ENCODE peak calls at places on chromosomes 16 and 17, in six cellular contexts. One of them, this sample, is unnamed.

GRCh38 chr16:73285336-73285735 is 237.4 kb upstream of the ZFHX3 start:
- DNase-seq in thoracic aorta: no peak
- DNase-seq in uterus: no peak
- DNase-seq in AG10803: no peak
- DNase-seq in cardiac fibroblast: no peak
- DNase-seq in CD8-positive, alpha-beta memory T cell: no peak
- DNase-seq in this sample: no peak

GRCh38 chr17:11369570-11369969 is 128.6 kb downstream of the SHISA6 start:
- DNase-seq in thoracic aorta: no peak
- DNase-seq in cardiac fibroblast: no peak
- DNase-seq in AG10803: no peak
- DNase-seq in uterus: no peak
- DNase-seq in CD8-positive, alpha-beta memory T cell: no peak
- DNase-seq in this sample: no peak

GRCh38 chr17:54780238-54780637 is 120.4 kb upstream of the TOM1L1 start:
- DNase-seq in uterus: no peak
- DNase-seq in thoracic aorta: no peak
- DNase-seq in CD8-positive, alpha-beta memory T cell: no peak
- DNase-seq in cardiac fibroblast: no peak
- DNase-seq in AG10803: no peak
- DNase-seq in this sample: no peak

GRCh38 chr17:28540231-28540630 is 12.2 kb downstream of the UNC119 start:
- DNase-seq in CD8-positive, alpha-beta memory T cell: no peak
- DNase-seq in uterus: no peak
- DNase-seq in AG10803: no peak
- DNase-seq in cardiac fibroblast: no peak
- DNase-seq in thoracic aorta: no peak
- DNase-seq in this sample: no peak

GRCh38 chr16:51129105-51129504 is 22.0 kb downstream of the SALL1 start:
- DNase-seq in CD8-positive, alpha-beta memory T cell: no peak
- DNase-seq in AG10803: no peak
- DNase-seq in cardiac fibroblast: no peak
- DNase-seq in uterus: no peak
- DNase-seq in thoracic aorta: no peak
- DNase-seq in this sample: no peak

GRCh38 chr16:84689126-84689525 is 10.7 kb upstream of the USP10 start:
- DNase-seq in AG10803: peak
- DNase-seq in thoracic aorta: no peak
- DNase-seq in cardiac fibroblast: peak
- DNase-seq in uterus: no peak
- DNase-seq in CD8-positive, alpha-beta memory T cell: no peak
- DNase-seq in this sample: no peak

GRCh38 chr16:83742076-83742475 is 65.7 kb upstream of the HSBP1 start:
- DNase-seq in AG10803: no peak
- DNase-seq in cardiac fibroblast: no peak
- DNase-seq in thoracic aorta: no peak
- DNase-seq in CD8-positive, alpha-beta memory T cell: no peak
- DNase-seq in uterus: no peak
- DNase-seq in this sample: no peak

GRCh38 chr16:1099224-1100083 is 3.4 kb upstream of the C1QTNF8 start:
- DNase-seq in CD8-positive, alpha-beta memory T cell: no peak
- DNase-seq in uterus: no peak
- DNase-seq in thoracic aorta: no peak
- DNase-seq in cardiac fibroblast: no peak
- DNase-seq in AG10803: no peak
- DNase-seq in this sample: no peak

GRCh38 chr17:70780031-70780430 is 610.7 kb downstream of the KCNJ2 start:
- DNase-seq in uterus: no peak
- DNase-seq in CD8-positive, alpha-beta memory T cell: no peak
- DNase-seq in thoracic aorta: no peak
- DNase-seq in AG10803: peak
- DNase-seq in cardiac fibroblast: peak
- DNase-seq in this sample: no peak

GRCh38 chr16:85522842-85523601 is 90.1 kb upstream of the GSE1 start:
- DNase-seq in AG10803: peak
- DNase-seq in uterus: peak
- DNase-seq in CD8-positive, alpha-beta memory T cell: no peak
- DNase-seq in thoracic aorta: no peak
- DNase-seq in cardiac fibroblast: peak
- DNase-seq in this sample: no peak

GRCh38 chr17:9410737-9411136 is 164.9 kb downstream of the STX8 start:
- DNase-seq in AG10803: no peak
- DNase-seq in thoracic aorta: no peak
- DNase-seq in cardiac fibroblast: no peak
- DNase-seq in uterus: no peak
- DNase-seq in CD8-positive, alpha-beta memory T cell: no peak
- DNase-seq in this sample: no peak

GRCh38 chr16:73052441-73053030 is 4.6 kb upstream of the ZFHX3 start:
- DNase-seq in cardiac fibroblast: peak
- DNase-seq in uterus: no peak
- DNase-seq in AG10803: no peak
- DNase-seq in thoracic aorta: no peak
- DNase-seq in CD8-positive, alpha-beta memory T cell: no peak
- DNase-seq in this sample: no peak

GRCh38 chr17:10579270-10579669 is 29.8 kb upstream of the MYH2 start:
- DNase-seq in thoracic aorta: no peak
- DNase-seq in AG10803: peak
- DNase-seq in uterus: no peak
- DNase-seq in cardiac fibroblast: no peak
- DNase-seq in CD8-positive, alpha-beta memory T cell: no peak
- DNase-seq in this sample: peak

GRCh38 chr17:18957831-18958230 is 5.9 kb downstream of the SLC5A10 start:
- DNase-seq in CD8-positive, alpha-beta memory T cell: no peak
- DNase-seq in AG10803: no peak
- DNase-seq in uterus: no peak
- DNase-seq in cardiac fibroblast: no peak
- DNase-seq in thoracic aorta: no peak
- DNase-seq in this sample: no peak

GRCh38 chr17:69222707-69223106 is 5.9 kb downstream of the ABCA10 start:
- DNase-seq in thoracic aorta: no peak
- DNase-seq in AG10803: no peak
- DNase-seq in uterus: no peak
- DNase-seq in CD8-positive, alpha-beta memory T cell: no peak
- DNase-seq in cardiac fibroblast: no peak
- DNase-seq in this sample: no peak

GRCh38 chr17:31724026-31724425 is 135.0 kb downstream of the COPRS start:
- DNase-seq in AG10803: peak
- DNase-seq in uterus: no peak
- DNase-seq in thoracic aorta: no peak
- DNase-seq in CD8-positive, alpha-beta memory T cell: no peak
- DNase-seq in cardiac fibroblast: peak
- DNase-seq in this sample: no peak

GRCh38 chr16:57637965-57638364 is 9.5 kb downstream of the ADGRG1 start:
- DNase-seq in AG10803: no peak
- DNase-seq in cardiac fibroblast: no peak
- DNase-seq in thoracic aorta: no peak
- DNase-seq in CD8-positive, alpha-beta memory T cell: no peak
- DNase-seq in uterus: no peak
- DNase-seq in this sample: no peak

GRCh38 chr16:85891776-85892166 is 7.2 kb upstream of the IRF8 start:
- DNase-seq in thoracic aorta: no peak
- DNase-seq in CD8-positive, alpha-beta memory T cell: no peak
- DNase-seq in AG10803: no peak
- DNase-seq in cardiac fibroblast: no peak
- DNase-seq in uterus: no peak
- DNase-seq in this sample: no peak

GRCh38 chr16:87963400-87963799 is 12.2 kb downstream of the BANP start:
- DNase-seq in cardiac fibroblast: peak
- DNase-seq in uterus: no peak
- DNase-seq in AG10803: peak
- DNase-seq in thoracic aorta: no peak
- DNase-seq in CD8-positive, alpha-beta memory T cell: peak
- DNase-seq in this sample: peak

GRCh38 chr17:80260791-80261158 is at the start of gene RNF213:
- DNase-seq in cardiac fibroblast: peak
- DNase-seq in thoracic aorta: no peak
- DNase-seq in CD8-positive, alpha-beta memory T cell: peak
- DNase-seq in AG10803: peak
- DNase-seq in uterus: peak
- DNase-seq in this sample: peak

GRCh38 chr16:27498916-27499658 is 50.6 kb downstream of the GTF3C1 start:
- DNase-seq in CD8-positive, alpha-beta memory T cell: no peak
- DNase-seq in uterus: no peak
- DNase-seq in cardiac fibroblast: no peak
- DNase-seq in AG10803: no peak
- DNase-seq in thoracic aorta: no peak
- DNase-seq in this sample: no peak

GRCh38 chr17:80498920-80499410 is 22.6 kb upstream of the NPTX1 start:
- DNase-seq in AG10803: no peak
- DNase-seq in cardiac fibroblast: no peak
- DNase-seq in thoracic aorta: no peak
- DNase-seq in CD8-positive, alpha-beta memory T cell: no peak
- DNase-seq in uterus: no peak
- DNase-seq in this sample: no peak

GRCh38 chr17:8913091-8913490 is 45.6 kb upstream of the PIK3R6 start:
- DNase-seq in cardiac fibroblast: no peak
- DNase-seq in thoracic aorta: no peak
- DNase-seq in uterus: no peak
- DNase-seq in AG10803: no peak
- DNase-seq in CD8-positive, alpha-beta memory T cell: no peak
- DNase-seq in this sample: no peak

GRCh38 chr17:47986520-47986919 is 15.6 kb downstream of the CDK5RAP3 start:
- DNase-seq in cardiac fibroblast: no peak
- DNase-seq in uterus: no peak
- DNase-seq in CD8-positive, alpha-beta memory T cell: no peak
- DNase-seq in AG10803: no peak
- DNase-seq in thoracic aorta: no peak
- DNase-seq in this sample: no peak

DNA sequence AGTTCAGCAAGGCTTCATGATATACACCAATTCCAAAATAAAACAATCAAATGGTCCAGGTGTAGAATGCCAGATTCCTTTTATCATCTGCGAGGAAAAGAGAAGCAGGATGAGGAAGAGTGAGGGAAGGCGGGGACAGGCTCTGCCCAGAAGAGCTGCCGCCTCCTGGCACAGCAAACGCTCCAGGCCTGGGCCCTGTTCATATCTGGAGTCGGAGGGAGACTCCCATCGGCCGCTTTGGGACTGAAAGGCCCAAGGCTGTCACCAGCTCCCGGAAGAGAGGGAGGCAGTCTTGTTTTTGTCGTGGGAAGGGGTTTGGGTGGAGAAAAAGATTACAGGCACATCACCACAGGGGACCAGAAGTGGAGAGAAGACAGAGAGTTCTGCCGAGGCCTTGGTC is 29.0 kb upstream of the SLC25A19 start:
- DNase-seq in uterus: no peak
- DNase-seq in thoracic aorta: no peak
- DNase-seq in cardiac fibroblast: no peak
- DNase-seq in AG10803: no peak
- DNase-seq in CD8-positive, alpha-beta memory T cell: no peak
- DNase-seq in this sample: no peak
- H3K4me3 ChIP-seq in uterus: no peak
- H3K4me3 ChIP-seq in thoracic aorta: no peak
- H3K4me3 ChIP-seq in cardiac fibroblast: no peak
- H3K4me3 ChIP-seq in AG10803: no peak
- H3K4me3 ChIP-seq in CD8-positive, alpha-beta memory T cell: no peak
- H3K4me3 ChIP-seq in this sample: no peak

GRCh38 chr17:39183766-39184165 is 13.7 kb downstream of the CACNB1 start:
- DNase-seq in cardiac fibroblast: no peak
- DNase-seq in AG10803: no peak
- DNase-seq in uterus: no peak
- DNase-seq in CD8-positive, alpha-beta memory T cell: no peak
- DNase-seq in thoracic aorta: no peak
- DNase-seq in this sample: no peak

GRCh38 chr17:39187152-39187830 is 10.2 kb downstream of the CACNB1 start:
- DNase-seq in cardiac fibroblast: no peak
- DNase-seq in CD8-positive, alpha-beta memory T cell: no peak
- DNase-seq in AG10803: no peak
- DNase-seq in uterus: no peak
- DNase-seq in thoracic aorta: no peak
- DNase-seq in this sample: no peak

GRCh38 chr17:39181303-39181702 is 15.3 kb upstream of the ARL5C start:
- DNase-seq in cardiac fibroblast: no peak
- DNase-seq in CD8-positive, alpha-beta memory T cell: no peak
- DNase-seq in AG10803: no peak
- DNase-seq in thoracic aorta: no peak
- DNase-seq in uterus: no peak
- DNase-seq in this sample: no peak

GRCh38 chr17:39186481-39187002 is 10.9 kb downstream of the CACNB1 start:
- DNase-seq in uterus: no peak
- DNase-seq in thoracic aorta: no peak
- DNase-seq in AG10803: no peak
- DNase-seq in cardiac fibroblast: no peak
- DNase-seq in CD8-positive, alpha-beta memory T cell: no peak
- DNase-seq in this sample: no peak

GRCh38 chr17:39183045-39183444 is 14.4 kb downstream of the CACNB1 start:
- DNase-seq in cardiac fibroblast: no peak
- DNase-seq in CD8-positive, alpha-beta memory T cell: no peak
- DNase-seq in uterus: no peak
- DNase-seq in AG10803: no peak
- DNase-seq in thoracic aorta: no peak
- DNase-seq in this sample: no peak
- H3K4me3 ChIP-seq in cardiac fibroblast: no peak
- H3K4me3 ChIP-seq in CD8-positive, alpha-beta memory T cell: no peak
- H3K4me3 ChIP-seq in uterus: no peak
- H3K4me3 ChIP-seq in AG10803: no peak
- H3K4me3 ChIP-seq in thoracic aorta: no peak
- H3K4me3 ChIP-seq in this sample: no peak

GRCh38 chr17:27338536-27338985 is 44.6 kb downstream of the WSB1 start:
- DNase-seq in thoracic aorta: no peak
- DNase-seq in cardiac fibroblast: no peak
- DNase-seq in uterus: no peak
- DNase-seq in AG10803: no peak
- DNase-seq in CD8-positive, alpha-beta memory T cell: no peak
- DNase-seq in this sample: no peak
- H3K4me3 ChIP-seq in thoracic aorta: no peak
- H3K4me3 ChIP-seq in cardiac fibroblast: no peak
- H3K4me3 ChIP-seq in uterus: no peak
- H3K4me3 ChIP-seq in AG10803: no peak
- H3K4me3 ChIP-seq in CD8-positive, alpha-beta memory T cell: no peak
- H3K4me3 ChIP-seq in this sample: no peak

GRCh38 chr17:77881545-77881944 is 77.0 kb upstream of the TNRC6C start:
- DNase-seq in CD8-positive, alpha-beta memory T cell: peak
- DNase-seq in thoracic aorta: peak
- DNase-seq in AG10803: peak
- DNase-seq in cardiac fibroblast: peak
- DNase-seq in uterus: peak
- DNase-seq in this sample: peak
- H3K4me3 ChIP-seq in CD8-positive, alpha-beta memory T cell: peak
- H3K4me3 ChIP-seq in thoracic aorta: peak
- H3K4me3 ChIP-seq in AG10803: no peak
- H3K4me3 ChIP-seq in cardiac fibroblast: no peak
- H3K4me3 ChIP-seq in uterus: no peak
- H3K4me3 ChIP-seq in this sample: peak

This sample was measured in Jurkat, Clone E6-1.